ENCODE peak calls at places on chromosomes 7 and 10, in ten cellular contexts. Y is HCT116, V is suprapubic skin, A is GM12878, G is A549, R is heart left ventricle, E is sigmoid colon, C is ovary, J is IMR-90, M is thyroid gland. U is an unnamed sample.

GRCh38 chr7:68420342-68420750 is 1177.9 kb upstream of the AUTS2 start:
- DNase-seq in Y (no peak), M (no peak), G (no peak), A (no peak), J (no peak), R (peak), E (no peak), C (no peak), V (no peak), U (no peak)

GRCh38 chr7:142477079-142477651 is 219.3 kb upstream of the PRSS58 start:
- DNase-seq in Y (no peak), G (no peak), V (no peak), J (peak), M (no peak), A (no peak), E (no peak), C (no peak), R (no peak), U (no peak)

GRCh38 chr10:130227883-130228282 is 91.7 kb downstream of the GLRX3 start:
- DNase-seq in R (no peak), V (no peak), A (no peak), M (no peak), Y (no peak), C (no peak), J (no peak), G (no peak), E (peak), U (no peak)

GRCh38 chr7:117096297-117096696 is 143.0 kb downstream of the ST7 start:
- DNase-seq in M (no peak), E (no peak), R (no peak), G (no peak), A (no peak), J (no peak), C (no peak), V (no peak), Y (no peak), U (no peak)

GRCh38 chr10:17684537-17684936 is 40.6 kb downstream of the STAM start:
- DNase-seq in C (no peak), E (no peak), Y (no peak), J (no peak), R (no peak), M (no peak), A (no peak), V (no peak), G (no peak), U (no peak)

GRCh38 chr7:148625342-148625741 is 34.8 kb downstream of the C7orf33 start:
- DNase-seq in C (no peak), E (no peak), R (no peak), V (no peak), M (no peak), G (no peak), A (no peak), J (no peak), Y (no peak), U (no peak)

GRCh38 chr10:549391-549790 is 140.1 kb downstream of the DIP2C start:
- DNase-seq in Y (no peak), M (no peak), A (no peak), E (peak), G (no peak), V (no peak), R (no peak), J (no peak), C (no peak), U (no peak)

GRCh38 chr7:10300557-10300956 is 673.1 kb upstream of the PHF14 start:
- DNase-seq in J (no peak), E (no peak), Y (no peak), V (no peak), R (no peak), A (no peak), M (no peak), C (no peak), G (no peak), U (no peak)

GRCh38 chr7:137130751-137131158 is 212.8 kb downstream of the PTN start:
- DNase-seq in J (peak), R (no peak), G (no peak), M (no peak), Y (no peak), A (no peak), V (no peak), E (no peak), C (no peak), U (no peak)

GRCh38 chr7:127504715-127505114 is 80.7 kb downstream of the GCC1 start:
- DNase-seq in E (no peak), G (no peak), C (no peak), R (peak), V (no peak), A (no peak), M (peak), J (peak), Y (no peak), U (peak)

GRCh38 chr7:129376778-129377700 is 57.2 kb upstream of the STRIP2 start:
- DNase-seq in M (no peak), E (no peak), Y (no peak), R (no peak), A (no peak), V (no peak), J (peak), C (no peak), G (no peak), U (no peak)

GRCh38 chr10:7250236-7250635 is 160.6 kb downstream of the SFMBT2 start:
- DNase-seq in G (no peak), Y (no peak), V (no peak), R (no peak), A (no peak), E (no peak), C (no peak), J (no peak), M (no peak), U (no peak)

GRCh38 chr7:5691536-5692090 is 89.8 kb downstream of the RNF216 start:
- DNase-seq in R (no peak), A (no peak), V (no peak), M (no peak), C (no peak), J (no peak), E (no peak), G (no peak), Y (no peak), U (no peak)

GRCh38 chr7:98163704-98164478 is 47.3 kb upstream of the BHLHA15 start:
- DNase-seq in M (no peak), A (no peak), V (no peak), E (no peak), Y (no peak), C (no peak), J (peak), G (no peak), R (no peak), U (no peak)

GRCh38 chr10:43202224-43202656 is 64.0 kb downstream of the CSGALNACT2 start:
- DNase-seq in Y (peak), E (peak), J (no peak), A (no peak), M (peak), V (peak), R (no peak), C (no peak), G (no peak), U (peak)

GRCh38 chr10:113740850-113741249 is 10.6 kb upstream of the PLEKHS1 start:
- DNase-seq in V (no peak), R (no peak), M (no peak), Y (no peak), J (no peak), G (no peak), A (no peak), C (no peak), E (no peak), U (no peak)

GRCh38 chr10:113617086-113617485 is 46.8 kb downstream of the NRAP start:
- DNase-seq in A (no peak), M (no peak), J (no peak), V (no peak), C (no peak), Y (no peak), E (no peak), G (no peak), R (no peak), U (no peak)

GRCh38 chr7:128103498-128104108 is 72.4 kb upstream of the LRRC4 start:
- DNase-seq in G (no peak), V (no peak), A (no peak), M (peak), E (no peak), J (no peak), R (peak), Y (no peak), C (peak), U (peak)

GRCh38 chr7:100102950-100103840 is 1.8 kb downstream of the AP4M1 start:
- DNase-seq in R (no peak), Y (no peak), E (no peak), G (no peak), A (no peak), M (no peak), J (peak), C (no peak), V (no peak), U (no peak)

GRCh38 chr10:71848325-71849277 is 2.5 kb downstream of the PSAP start:
- DNase-seq in G (no peak), M (no peak), C (no peak), J (peak), A (no peak), E (no peak), R (no peak), Y (no peak), V (peak), U (no peak)

GRCh38 chr10:11931038-11931437 is 107.9 kb downstream of the PROSER2 start:
- DNase-seq in C (no peak), A (no peak), R (no peak), M (no peak), J (no peak), V (no peak), Y (no peak), G (no peak), E (no peak), U (no peak)

GRCh38 chr10:128557149-128557548 is 430.9 kb upstream of the MKI67 start:
- DNase-seq in M (no peak), E (no peak), G (no peak), Y (no peak), C (no peak), A (no peak), J (no peak), V (no peak), R (no peak), U (no peak)

GRCh38 chr10:26491934-26492333 is 53.8 kb downstream of the APBB1IP start:
- DNase-seq in Y (no peak), V (no peak), E (no peak), G (no peak), C (no peak), A (no peak), M (no peak), R (no peak), J (no peak), U (no peak)

GRCh38 chr10:117178190-117178589 is 19.1 kb upstream of the KCNK18 start:
- DNase-seq in R (no peak), A (no peak), M (no peak), C (no peak), J (no peak), G (no peak), E (no peak), V (no peak), Y (no peak), U (no peak)

GRCh38 chr7:134502463-134502862 is 24.9 kb upstream of the AKR1B10 start:
- DNase-seq in C (no peak), G (no peak), J (peak), E (peak), V (peak), A (no peak), M (peak), R (peak), Y (no peak), U (peak)

GRCh38 chr10:27328946-27329345 is 88.3 kb upstream of the ACBD5 start:
- DNase-seq in Y (no peak), E (no peak), C (no peak), M (no peak), R (no peak), J (no peak), V (no peak), A (no peak), G (no peak), U (no peak)

GRCh38 chr10:35413985-35414861 is 77.9 kb downstream of the CCNY start:
- DNase-seq in M (no peak), R (no peak), G (no peak), V (no peak), E (peak), C (no peak), Y (no peak), J (peak), A (no peak), U (no peak)

GRCh38 chr7:134184767-134185166 is 57.6 kb downstream of the LRGUK start:
- DNase-seq in M (no peak), A (no peak), Y (no peak), C (no peak), V (no peak), G (no peak), R (no peak), J (peak), E (no peak), U (no peak)

GRCh38 chr7:100369105-100369504 is 4.2 kb upstream of the PILRA start:
- DNase-seq in A (peak), E (peak), V (no peak), C (no peak), Y (no peak), M (no peak), R (peak), J (no peak), G (no peak), U (peak)

GRCh38 chr10:18179901-18180300 is 39.7 kb downstream of the CACNB2 start:
- DNase-seq in G (no peak), C (no peak), Y (no peak), A (no peak), J (peak), R (no peak), M (no peak), V (no peak), E (peak), U (peak)

DNA sequence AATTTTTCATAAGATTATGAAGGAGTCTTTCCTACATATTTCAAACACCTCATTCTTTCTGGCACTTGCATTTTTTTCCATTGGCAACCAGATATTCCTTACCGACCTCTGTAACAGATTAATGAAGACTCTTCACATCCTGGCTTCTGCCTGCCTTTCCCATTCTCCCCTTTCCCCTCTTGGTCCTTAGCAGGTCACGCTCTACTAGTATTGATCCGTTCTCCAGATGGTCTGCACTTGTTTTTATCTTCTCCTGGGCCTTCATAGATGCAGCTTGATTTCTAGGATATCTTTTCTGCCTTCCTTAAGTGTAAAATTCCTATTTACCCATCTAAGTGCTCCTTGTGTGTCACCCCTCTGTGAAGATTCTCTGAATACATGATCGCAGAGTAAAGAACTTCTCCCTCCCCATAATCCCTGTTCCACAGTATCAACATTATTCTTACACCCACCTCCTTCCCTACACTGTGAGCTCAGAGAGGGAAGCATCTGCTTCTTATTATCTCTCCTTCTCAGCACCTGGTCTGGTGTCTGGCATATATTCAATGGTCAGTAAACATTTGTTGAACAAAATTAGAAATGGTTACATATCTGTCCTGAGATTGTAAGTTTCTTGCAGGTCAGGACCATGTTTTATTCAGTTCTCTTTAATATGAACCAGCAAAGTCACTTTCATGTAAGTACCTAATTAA is 654.2 kb downstream of the REEP3 start:
- DNase-seq in C (no peak), M (no peak), G (no peak), Y (no peak), J (no peak), A (no peak), R (no peak), E (no peak), V (no peak), U (no peak)
- H3K4me3 ChIP-seq in C (no peak), M (no peak), G (no peak), Y (no peak), J (no peak), A (no peak), R (no peak), E (no peak), V (no peak), U (no peak)

GRCh38 chr7:21967500-21968099 is 21.9 kb upstream of the CDCA7L start:
- DNase-seq in C (no peak), E (no peak), A (no peak), M (no peak), G (no peak), Y (no peak), J (no peak), R (no peak), V (no peak), U (no peak)
- TF ChIP-seq POLR2A in C (no peak), E (no peak), A (no peak), M (no peak), G (no peak), Y (no peak), J (no peak), R (no peak), V (no peak), U (no peak)

GRCh38 chr7:87151002-87151505 is 1.2 kb upstream of the DMTF1 start:
- DNase-seq in Y (no peak), E (no peak), V (no peak), R (no peak), C (no peak), J (no peak), A (no peak), G (no peak), M (no peak), U (no peak)
- H3K27ac ChIP-seq in Y (peak), E (peak), V (peak), R (no peak), C (no peak), J (no peak), A (no peak), G (no peak), M (peak), U (no peak)

DNA sequence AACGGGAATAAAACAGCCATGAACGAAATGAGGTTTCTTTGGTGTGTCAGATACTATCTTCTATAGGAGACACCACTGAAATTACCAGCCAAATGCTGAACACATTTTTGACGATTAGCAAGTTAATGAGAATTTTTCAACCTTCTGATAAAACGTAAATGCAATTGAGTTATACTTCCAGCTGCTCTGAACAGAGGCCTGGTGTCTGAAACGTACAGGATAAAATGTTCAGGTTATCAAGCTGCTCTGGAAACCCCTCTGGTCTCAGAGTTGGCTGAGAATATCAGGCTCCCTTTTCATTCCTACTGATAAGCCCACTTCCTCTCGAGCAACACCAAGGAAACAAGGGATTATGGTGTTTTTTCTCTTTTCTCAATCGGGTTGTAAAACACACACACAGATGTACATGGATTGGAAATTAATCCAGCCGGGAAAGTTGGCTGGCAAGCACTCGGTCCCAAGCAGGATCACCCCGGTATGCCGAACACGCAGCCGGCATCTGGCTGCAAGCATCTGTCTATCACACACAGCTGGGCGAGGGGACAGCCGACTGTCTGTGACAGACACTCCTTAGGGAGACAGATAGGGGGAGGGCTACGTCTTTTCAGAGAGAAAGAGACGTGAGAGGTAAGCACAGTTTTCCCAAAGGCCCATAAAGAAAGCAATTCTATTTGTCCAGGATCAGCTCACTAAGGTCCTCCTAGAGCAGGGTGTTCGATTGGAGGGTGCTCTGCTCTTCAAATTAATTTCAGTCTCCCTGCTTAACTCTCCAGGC is 171.8 kb downstream of the PRKAG2 start:
- DNase-seq in V (no peak), Y (no peak), G (no peak), A (no peak), J (no peak), M (no peak), C (no peak), E (no peak), R (no peak), U (no peak)
- H3K4me3 ChIP-seq in V (no peak), Y (peak), G (no peak), A (no peak), J (no peak), M (no peak), C (no peak), E (no peak), R (peak), U (no peak)

DNA sequence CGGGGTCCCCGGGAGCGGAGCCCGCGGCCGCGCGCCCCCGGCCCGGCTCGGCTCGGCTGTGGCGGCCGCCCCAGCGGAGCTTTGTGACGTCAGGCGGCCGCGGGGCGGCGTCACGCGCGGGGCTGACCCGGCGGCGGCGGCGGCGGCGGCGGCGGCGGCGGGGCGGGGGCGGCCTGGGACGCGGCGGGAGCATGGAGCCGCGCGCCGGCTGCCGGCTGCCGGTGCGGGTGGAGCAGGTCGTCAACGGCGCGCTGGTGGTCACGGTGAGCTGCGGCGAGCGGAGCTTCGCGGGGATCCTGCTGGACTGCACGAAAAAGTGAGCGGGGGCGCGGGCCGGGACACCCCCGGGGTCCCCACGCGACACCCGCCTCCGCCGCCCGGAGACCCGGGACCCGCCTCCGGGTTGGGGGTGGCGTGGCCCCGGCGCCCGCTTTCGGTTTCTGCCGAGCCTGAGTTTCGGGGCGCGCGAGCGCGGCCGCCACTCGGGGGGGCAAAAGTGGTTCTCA is at the start of gene PWWP2B:
- DNase-seq in E (peak), Y (no peak), J (peak), V (no peak), M (peak), C (peak), R (peak), A (no peak), G (no peak), U (no peak)
- TF ChIP-seq POLR2A in E (no peak), Y (no peak), J (no peak), V (no peak), M (peak), C (no peak), R (no peak), A (peak), G (peak), U (peak)

GRCh38 chr7:94957041-94957440 is 49.6 kb downstream of the PPP1R9A start:
- DNase-seq in C (no peak), E (no peak), J (no peak), Y (no peak), V (no peak), A (no peak), M (no peak), G (no peak), R (no peak), U (no peak)
- H3K27ac ChIP-seq in C (no peak), E (no peak), J (no peak), Y (no peak), V (no peak), A (no peak), M (no peak), G (no peak), R (no peak), U (no peak)

GRCh38 chr10:102672822-102673200 is 28.5 kb downstream of the TRIM8 start:
- DNase-seq in A (no peak), C (no peak), V (no peak), Y (no peak), G (no peak), R (no peak), E (no peak), M (no peak), J (no peak), U (no peak)

GRCh38 chr10:102674566-102674965 is 30.3 kb downstream of the TRIM8 start:
- DNase-seq in V (peak), J (no peak), R (no peak), M (no peak), E (no peak), C (no peak), Y (no peak), A (no peak), G (no peak), U (no peak)

GRCh38 chr10:102675151-102675886 is 31.0 kb downstream of the TRIM8 start:
- DNase-seq in A (no peak), E (peak), M (peak), R (no peak), V (peak), J (no peak), Y (no peak), G (no peak), C (no peak), U (no peak)

GRCh38 chr10:102673235-102673634 is 29.0 kb downstream of the TRIM8 start:
- DNase-seq in Y (no peak), M (peak), J (no peak), E (peak), A (no peak), R (no peak), C (no peak), G (no peak), V (no peak), U (no peak)

GRCh38 chr10:102673961-102674511 is 29.8 kb downstream of the TRIM8 start:
- DNase-seq in C (peak), A (no peak), V (no peak), R (peak), J (peak), Y (no peak), G (no peak), E (peak), M (peak), U (peak)
- H3K4me3 ChIP-seq in C (peak), A (no peak), V (peak), R (peak), J (peak), Y (no peak), G (no peak), E (peak), M (no peak), U (no peak)

GRCh38 chr10:100522107-100522811 is 2.6 kb upstream of the SEC31B start:
- DNase-seq in V (no peak), J (peak), C (no peak), E (no peak), G (no peak), A (no peak), R (no peak), Y (no peak), M (no peak), U (no peak)
- TF ChIP-seq POLR2A in V (no peak), J (no peak), C (no peak), E (no peak), G (no peak), A (no peak), R (no peak), Y (no peak), M (no peak), U (no peak)